ENCODE peak calls at places on chromosome 6, in four cellular contexts. R is uterus; E is left ventricle myocardium inferior; A is CD8-positive, alpha-beta T cell. G is an unnamed sample.

GRCh38 chr6:3911614-3912336 is 62.6 kb downstream of the FAM50B start:
- DNase-seq in R (peak; percentile 82), E (peak; percentile 59), A (no peak), G (peak; percentile 88)

GRCh38 chr6:129141499-129141898 is 258.6 kb downstream of the LAMA2 start:
- DNase-seq in R (no peak), E (no peak), A (no peak), G (no peak)

GRCh38 chr6:36845233-36845632 is 6.0 kb upstream of the CPNE5 start:
- DNase-seq in R (no peak), E (no peak), A (no peak), G (no peak)

GRCh38 chr6:127403636-127404035 is 55.6 kb downstream of the KIAA0408 start:
- DNase-seq in R (no peak), E (no peak), A (no peak), G (no peak)

GRCh38 chr6:72952808-72953630 is 272.3 kb downstream of the KHDC1L start:
- DNase-seq in R (no peak), E (no peak), A (no peak), G (no peak)

GRCh38 chr6:21738180-21739094 is 144.9 kb downstream of the SOX4 start:
- DNase-seq in R (no peak), E (no peak), A (no peak), G (no peak)

GRCh38 chr6:3315068-3315467 is 56.3 kb downstream of the PSMG4 start:
- DNase-seq in R (peak; percentile 3), E (no peak), A (no peak), G (no peak)

GRCh38 chr6:83853968-83854501 is 875 bp downstream of the RIPPLY2 start:
- DNase-seq in R (no peak), E (no peak), A (no peak), G (no peak)

GRCh38 chr6:16533721-16534136 is 227.5 kb downstream of the ATXN1 start:
- DNase-seq in R (no peak), E (no peak), A (no peak), G (no peak)

GRCh38 chr6:88008821-88009220 is 38.8 kb upstream of the SPACA1 start:
- DNase-seq in R (no peak), E (no peak), A (no peak), G (no peak)

GRCh38 chr6:3697609-3698008 is 53.9 kb downstream of the PXDC1 start:
- DNase-seq in R (no peak), E (no peak), A (no peak), G (no peak)

GRCh38 chr6:37225350-37226169 is 32.0 kb upstream of the TBC1D22B start:
- DNase-seq in R (no peak), E (no peak), A (no peak), G (no peak)

GRCh38 chr6:105482227-105482839 is 79.5 kb upstream of the PREP start:
- DNase-seq in R (peak; percentile 56), E (peak; percentile 68), A (no peak), G (no peak)

GRCh38 chr6:30684386-30685156 is 1.9 kb downstream of the PPP1R18 start:
- DNase-seq in R (no peak), E (peak; percentile 61), A (peak; percentile 45), G (no peak)

GRCh38 chr6:162408805-162409535 is 318.6 kb downstream of the PRKN start:
- DNase-seq in R (no peak), E (no peak), A (no peak), G (no peak)

GRCh38 chr6:116049381-116049780 is 11.3 kb downstream of the FRK start:
- DNase-seq in R (no peak), E (no peak), A (no peak), G (no peak)

GRCh38 chr6:53795254-53795701 is 473 bp downstream of the LRRC1 start:
- DNase-seq in R (peak; percentile 18), E (no peak), A (no peak), G (no peak)

GRCh38 chr6:130466052-130466743 is 100.4 kb downstream of the TMEM200A start:
- DNase-seq in R (no peak), E (no peak), A (no peak), G (no peak)

GRCh38 chr6:140660295-140660694 is 1285.8 kb upstream of the CITED2 start:
- DNase-seq in R (no peak), E (no peak), A (no peak), G (no peak)

GRCh38 chr6:26158581-26159416 is 71.6 kb downstream of the HFE start:
- DNase-seq in R (peak; percentile 74), E (peak; percentile 51), A (peak; percentile 81), G (no peak)

GRCh38 chr6:51936536-51936935 is 150.9 kb downstream of the PKHD1 start:
- DNase-seq in R (no peak), E (no peak), A (no peak), G (no peak)

GRCh38 chr6:148932731-148933130 is 185.9 kb downstream of the UST start:
- DNase-seq in R (no peak), E (no peak), A (no peak), G (no peak)

GRCh38 chr6:56220078-56220477 is 27.3 kb downstream of the COL21A1 start:
- DNase-seq in R (no peak), E (no peak), A (no peak), G (peak; percentile 67)

GRCh38 chr6:133432021-133432989 is 191.1 kb downstream of the EYA4 start:
- DNase-seq in R (no peak), E (no peak), A (no peak), G (no peak)

GRCh38 chr6:160174681-160175080 is 53.1 kb downstream of the SLC22A1 start:
- DNase-seq in R (no peak), E (no peak), A (no peak), G (no peak)

GRCh38 chr6:74117113-74117512 is 421.1 kb downstream of the CD109 start:
- DNase-seq in R (no peak), E (no peak), A (no peak), G (no peak)

GRCh38 chr6:151437401-151437800 is 14.5 kb downstream of the RMND1 start:
- DNase-seq in R (no peak), E (no peak), A (no peak), G (no peak)

GRCh38 chr6:81304486-81304885 is 448.0 kb downstream of the TENT5A start:
- DNase-seq in R (no peak), E (no peak), A (no peak), G (no peak)

GRCh38 chr6:19705606-19706005 is 131.6 kb upstream of the ID4 start:
- DNase-seq in R (no peak), E (no peak), A (no peak), G (no peak)

GRCh38 chr6:118325220-118325860 is 222.8 kb upstream of the PLN start:
- DNase-seq in R (peak; percentile 47), E (peak; percentile 29), A (no peak), G (no peak)

GRCh38 chr6:105692630-105693212 is 289.8 kb upstream of the PREP start:
- DNase-seq in R (no peak), E (no peak), A (no peak), G (no peak)

GRCh38 chr6:152952045-152952444 is 30.8 kb downstream of the FBXO5 start:
- DNase-seq in R (no peak), E (no peak), A (no peak), G (no peak)

GRCh38 chr6:160634706-160635105 is 29.4 kb downstream of the LPA start:
- DNase-seq in R (no peak), E (no peak), A (no peak), G (no peak)

GRCh38 chr6:154447929-154448328 is 62.6 kb downstream of the CNKSR3 start:
- DNase-seq in R (no peak), E (no peak), A (no peak), G (no peak)

GRCh38 chr6:157188213-157188612 is 135.1 kb downstream of the TMEM242 start:
- DNase-seq in R (no peak), E (no peak), A (no peak), G (no peak)

GRCh38 chr6:4707011-4707410 is 69.2 kb upstream of the CDYL start:
- DNase-seq in R (no peak), E (no peak), A (no peak), G (no peak)

GRCh38 chr6:18293192-18293904 is 29.0 kb upstream of the DEK start:
- DNase-seq in R (no peak), E (no peak), A (no peak), G (no peak)

GRCh38 chr6:79512014-79512413 is 25.2 kb downstream of the LCA5 start:
- DNase-seq in R (no peak), E (no peak), A (no peak), G (no peak)
- H3K27me3 ChIP-seq in R (no peaks in the 10 kb centered on the region), E (no peaks in the 10 kb centered on the region), A (no peaks in the 10 kb centered on the region), G (no peaks in the 10 kb centered on the region)

DNA sequence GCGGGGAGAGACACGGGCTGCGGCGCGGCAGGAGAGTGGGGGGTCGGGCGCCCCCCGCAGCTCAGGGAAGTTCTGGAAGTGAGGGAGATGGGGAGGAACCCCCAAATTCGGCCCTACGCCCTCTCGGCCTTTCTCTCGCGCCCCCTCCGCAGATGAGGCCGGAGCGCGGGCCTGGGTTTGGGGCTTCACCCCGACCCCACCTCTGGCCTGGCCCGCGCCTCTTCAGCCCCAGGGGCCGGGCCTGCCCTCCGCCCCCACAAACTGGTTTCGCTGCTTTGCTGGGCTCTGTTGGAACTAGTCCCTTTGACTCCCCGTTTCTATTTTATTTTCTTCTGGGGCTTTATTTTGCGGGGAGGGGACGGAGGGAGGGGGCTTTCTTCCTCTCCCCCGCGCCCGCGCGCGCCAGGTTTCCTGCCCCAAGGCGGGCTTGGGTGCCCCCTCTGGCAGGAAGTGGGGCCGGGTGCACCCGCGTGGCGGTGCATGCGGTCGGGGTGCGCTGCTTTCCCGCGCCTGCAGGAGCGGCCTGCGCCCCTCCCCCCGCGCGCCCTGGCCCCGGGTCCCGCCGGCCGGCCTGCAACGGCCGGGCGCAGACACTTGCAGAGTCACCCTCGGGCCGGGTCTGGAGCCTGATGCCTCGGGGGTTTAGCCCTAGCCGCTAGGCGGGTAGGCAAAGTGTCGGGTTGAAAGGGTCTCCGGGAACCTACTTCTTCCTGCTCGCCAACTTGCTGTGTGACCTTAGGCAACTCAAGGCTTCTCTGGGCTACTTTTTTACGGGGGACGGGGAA is 1.2 kb downstream of the HMGA1 start:
- DNase-seq in R (no peak), E (no peak), A (peak; percentile 79), G (peak; percentile 42)
- TF ChIP-seq CTCF in R (no peak), E (peak; percentile 23), A (peak; percentile 40), G (peak; percentile 43)

DNA sequence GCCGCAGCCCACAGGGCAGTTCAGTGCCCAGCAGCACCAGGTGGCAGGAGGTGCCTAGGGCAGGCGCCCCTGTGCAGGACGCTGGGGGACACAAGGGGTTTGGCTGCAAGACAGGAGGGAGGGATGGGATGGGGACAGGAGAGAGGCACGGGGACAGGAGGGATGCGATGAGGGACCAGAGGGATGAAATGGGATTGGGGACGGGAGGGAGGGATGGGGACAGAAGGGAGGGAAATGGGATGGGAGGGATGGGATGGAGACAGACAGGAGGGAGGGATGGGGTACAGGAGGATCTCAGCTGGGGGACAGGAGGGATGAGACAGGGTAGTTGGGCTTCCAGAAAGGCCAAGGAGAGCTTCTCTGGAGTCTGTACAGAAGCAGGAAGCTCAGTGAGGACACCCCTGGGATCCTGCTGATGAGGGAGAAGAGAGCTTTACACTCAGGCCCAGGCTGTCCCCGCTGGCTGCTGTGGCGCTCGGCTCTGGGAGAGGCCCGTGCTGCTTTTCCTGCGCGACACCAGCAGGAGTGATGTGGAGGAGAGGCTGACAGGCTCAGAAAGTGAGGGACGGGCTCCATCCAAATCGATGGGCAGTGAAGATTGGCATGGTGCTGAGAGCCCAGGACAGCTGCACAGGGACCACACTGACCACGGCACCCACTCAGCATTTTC is 400.8 kb downstream of the SMOC2 start:
- DNase-seq in R (no peak), E (no peak), A (no peak), G (no peak)
- H3K4me3 ChIP-seq in R (no peak overlapping the region), E (no peak overlapping the region), A (no peak overlapping the region), G (no peak overlapping the region)

GRCh38 chr6:11744101-11744500 is 34.5 kb downstream of the ADTRP start:
- DNase-seq in R (no peak), E (no peak), A (no peak), G (no peak)
- H3K27me3 ChIP-seq in R (no peaks in the 10 kb centered on the region), E (no peaks in the 10 kb centered on the region), A (no peaks in the 10 kb centered on the region), G (no peaks in the 10 kb centered on the region)

G was measured in RWPE2.